ENCODE peak calls at places on chromosome 9, in ten cellular contexts. R, E, C, O, T, M, J, I, S and X are unnamed samples.

GRCh38 chr9:97363661-97364299 is 48.1 kb upstream of the TDRD7 start:
- DNase-seq in R (no peak), E (no peak), C (no peak), O (no peak), T (no peak), M (no peak), J (no peak), I (no peak), S (no peak), X (no peak)

GRCh38 chr9:95004452-95005275 is 278.2 kb downstream of the AOPEP start:
- DNase-seq in R (no peak), E (peak), C (peak), O (peak), T (no peak), M (no peak), J (no peak), I (no peak), S (no peak), X (no peak)

GRCh38 chr9:128207076-128207731 is 4.0 kb downstream of the DNM1 start:
- DNase-seq in R (no peak), E (no peak), C (no peak), O (no peak), T (no peak), M (no peak), J (peak), I (no peak), S (no peak), X (no peak)

GRCh38 chr9:16516887-16517286 is 353.6 kb downstream of the BNC2 start:
- DNase-seq in R (no peak), E (no peak), C (no peak), O (no peak), T (no peak), M (no peak), J (peak), I (no peak), S (no peak), X (no peak)

GRCh38 chr9:37026936-37027581 is 7.0 kb downstream of the PAX5 start:
- DNase-seq in R (no peak), E (no peak), C (no peak), O (no peak), T (no peak), M (no peak), J (no peak), I (no peak), S (no peak), X (no peak)

GRCh38 chr9:71767421-71768321 is 642 bp downstream of the CEMIP2 start:
- DNase-seq in R (no peak), E (no peak), C (peak), O (peak), T (no peak), M (no peak), J (no peak), I (no peak), S (no peak), X (no peak)

GRCh38 chr9:21682981-21683380 is 119.5 kb upstream of the MTAP start:
- DNase-seq in R (no peak), E (no peak), C (no peak), O (no peak), T (no peak), M (no peak), J (peak), I (no peak), S (peak), X (no peak)

GRCh38 chr9:126614088-126614454 is 343 bp downstream of the LMX1B start:
- DNase-seq in R (no peak), E (no peak), C (no peak), O (no peak), T (no peak), M (no peak), J (no peak), I (no peak), S (no peak), X (no peak)

GRCh38 chr9:99120256-99120655 is 15.3 kb downstream of the TGFBR1 start:
- DNase-seq in R (no peak), E (no peak), C (no peak), O (no peak), T (no peak), M (no peak), J (no peak), I (no peak), S (no peak), X (no peak)

GRCh38 chr9:78035369-78035993 is 3.9 kb upstream of the GNAQ start:
- DNase-seq in R (no peak), E (peak), C (peak), O (peak), T (no peak), M (no peak), J (peak), I (peak), S (peak), X (peak)

GRCh38 chr9:128192601-128193371 is 1.4 kb upstream of the CIZ1 start:
- DNase-seq in R (no peak), E (peak), C (peak), O (peak), T (peak), M (no peak), J (peak), I (peak), S (peak), X (peak)

GRCh38 chr9:16223074-16223871 is 647.2 kb downstream of the BNC2 start:
- DNase-seq in R (no peak), E (no peak), C (no peak), O (no peak), T (no peak), M (no peak), J (no peak), I (no peak), S (no peak), X (no peak)

GRCh38 chr9:134057751-134058701 is 9.8 kb downstream of the BRD3 start:
- DNase-seq in R (no peak), E (no peak), C (peak), O (peak), T (no peak), M (no peak), J (no peak), I (no peak), S (no peak), X (no peak)

GRCh38 chr9:117403848-117404247 is 11.0 kb downstream of the ASTN2 start:
- DNase-seq in R (no peak), E (no peak), C (no peak), O (peak), T (no peak), M (no peak), J (no peak), I (no peak), S (no peak), X (no peak)

GRCh38 chr9:134942011-134942410 is 24.3 kb upstream of the FCN1 start:
- DNase-seq in R (no peak), E (no peak), C (no peak), O (no peak), T (no peak), M (no peak), J (no peak), I (no peak), S (no peak), X (no peak)

GRCh38 chr9:33778700-33779351 is 16.5 kb upstream of the PRSS3 start:
- DNase-seq in R (no peak), E (peak), C (no peak), O (peak), T (no peak), M (peak), J (peak), I (no peak), S (peak), X (no peak)